ENCODE peak calls at places on chromosomes 13 and 19, in nine cellular contexts. N is fibroblast of villous mesenchyme; R is OCI-LY7; E is AG04450; P is SK-N-SH; K is naive thymus-derived CD4-positive, alpha-beta T cell; U is neuronal stem cell; O is PC-3; I is GM23248. Y is an unnamed sample.

GRCh38 chr19:19385900-19386339 is 19.6 kb upstream of the GATAD2A start:
- DNase-seq in N (peak; percentile 58), R (peak; percentile 77), E (no peak), P (no peak), K (no peak), U (no peak), O (no peak), I (no peak), Y (no peak)

GRCh38 chr13:28585557-28585956 is 73.4 kb upstream of the POMP start:
- DNase-seq in N (peak; percentile 62), R (no peak), E (no peak), P (no peak), K (no peak), U (no peak), O (no peak), I (no peak), Y (no peak)

GRCh38 chr19:7869910-7870511 is 4.2 kb downstream of the PRR36 start:
- DNase-seq in N (peak; percentile 54), R (peak; percentile 89), E (no peak), P (peak; percentile 71), K (peak; percentile 60), U (peak; percentile 81), O (peak; percentile 87), I (peak; percentile 37), Y (peak; percentile 21)

GRCh38 chr13:108929532-108929931 is 300.1 kb downstream of the MYO16 start:
- DNase-seq in N (no peak), R (no peak), E (no peak), P (no peak), K (no peak), U (no peak), O (peak; percentile 30), I (peak; percentile 33), Y (peak; percentile 62)

GRCh38 chr13:32150794-32151193 is 119.2 kb downstream of the FRY start:
- DNase-seq in N (peak; percentile 53), R (no peak), E (no peak), P (no peak), K (no peak), U (no peak), O (no peak), I (peak; percentile 71), Y (peak; percentile 89)

GRCh38 chr19:15144046-15144646 is 36.9 kb downstream of the SYDE1 start:
- DNase-seq in N (no peak), R (no peak), E (no peak), P (no peak), K (no peak), U (no peak), O (no peak), I (peak; percentile 26), Y (peak; percentile 32)

GRCh38 chr19:43798546-43799409 is 3.5 kb downstream of the LYPD5 start:
- DNase-seq in N (peak; percentile 9), R (no peak), E (no peak), P (peak; percentile 65), K (no peak), U (no peak), O (peak; percentile 76), I (peak; percentile 63), Y (no peak)

GRCh38 chr13:97275265-97275664 is 53.1 kb downstream of the MBNL2 start:
- DNase-seq in N (peak; percentile 89), R (no peak), E (no peak), P (no peak), K (no peak), U (no peak), O (peak; percentile 75), I (peak; percentile 92), Y (peak; percentile 93)

GRCh38 chr19:15014579-15014978 is 34.7 kb upstream of the CASP14 start:
- DNase-seq in N (no peak), R (no peak), E (no peak), P (no peak), K (no peak), U (no peak), O (no peak), I (no peak), Y (no peak)

GRCh38 chr19:13007292-13008045 is 12.2 kb downstream of the NFIX start:
- DNase-seq in N (no peak), R (no peak), E (no peak), P (peak; percentile 42), K (no peak), U (no peak), O (no peak), I (peak; percentile 37), Y (no peak)

GRCh38 chr19:3140667-3141038 is 4.8 kb downstream of the GNA15 start:
- DNase-seq in N (no peak), R (no peak), E (no peak), P (no peak), K (no peak), U (no peak), O (no peak), I (no peak), Y (no peak)

GRCh38 chr19:3142938-3143337 is 7.1 kb downstream of the GNA15 start:
- DNase-seq in N (no peak), R (no peak), E (no peak), P (no peak), K (no peak), U (no peak), O (no peak), I (peak; percentile 34), Y (no peak)

GRCh38 chr19:3138268-3138667 is 2.4 kb downstream of the GNA15 start:
- DNase-seq in N (no peak), R (no peak), E (no peak), P (no peak), K (no peak), U (no peak), O (no peak), I (no peak), Y (no peak)

GRCh38 chr19:3145909-3146676 is 10.3 kb downstream of the GNA15 start:
- DNase-seq in N (no peak), R (no peak), E (no peak), P (no peak), K (no peak), U (no peak), O (no peak), I (no peak), Y (no peak)

GRCh38 chr19:3142292-3142670 is 6.4 kb downstream of the GNA15 start:
- DNase-seq in N (peak; percentile 62), R (no peak), E (peak; percentile 42), P (no peak), K (no peak), U (no peak), O (peak; percentile 81), I (peak; percentile 98), Y (peak; percentile 96)
- H3K4me3 ChIP-seq in N (no peak overlapping the region), R (no peak overlapping the region), E (no peak overlapping the region), P (no peak overlapping the region), K (no peak overlapping the region), U (no peak overlapping the region), O (peak overlapping the region; percentile 48), I (peak overlapping the region; percentile 41), Y (no peak overlapping the region)

GRCh38 chr19:5308471-5309437 is 31.9 kb downstream of the PTPRS start:
- DNase-seq in N (peak; percentile 40), R (peak; percentile 26), E (peak; percentile 86), P (peak; percentile 89), K (no peak), U (no peak), O (no peak), I (peak; percentile 68), Y (peak; percentile 91)
- H3K4me3 ChIP-seq in N (no peak overlapping the region), R (no peak overlapping the region), E (peak overlapping the region; percentile 41), P (peak overlapping the region; percentile 27), K (no peak overlapping the region), U (no peak overlapping the region), O (no peak overlapping the region), I (peak overlapping the region; percentile 44), Y (peak overlapping the region; percentile 22)

GRCh38 chr13:50894042-50894441 is 15.5 kb upstream of the RNASEH2B start:
- DNase-seq in N (no peak), R (peak; percentile 51), E (no peak), P (no peak), K (no peak), U (no peak), O (no peak), I (no peak), Y (no peak)

GRCh38 chr13:50894504-50894903 is 15.1 kb upstream of the RNASEH2B start:
- DNase-seq in N (no peak), R (no peak), E (no peak), P (no peak), K (no peak), U (no peak), O (no peak), I (no peak), Y (no peak)

GRCh38 chr13:50893211-50893852 is 16.3 kb upstream of the RNASEH2B start:
- DNase-seq in N (peak; percentile 36), R (peak; percentile 93), E (no peak), P (peak; percentile 59), K (peak; percentile 55), U (no peak), O (no peak), I (peak; percentile 45), Y (peak; percentile 38)

GRCh38 chr13:50891206-50891605 is 18.4 kb upstream of the RNASEH2B start:
- DNase-seq in N (no peak), R (peak; percentile 59), E (no peak), P (no peak), K (no peak), U (no peak), O (no peak), I (no peak), Y (no peak)

GRCh38 chr13:50892162-50892944 is 17.2 kb upstream of the RNASEH2B start:
- DNase-seq in N (no peak), R (peak; percentile 94), E (no peak), P (no peak), K (peak; percentile 29), U (no peak), O (no peak), I (no peak), Y (no peak)
- H3K4me3 ChIP-seq in N (no peak overlapping the region), R (peak overlapping the region; percentile 56), E (no peak overlapping the region), P (no peak overlapping the region), K (peak overlapping the region; percentile 9), U (no peak overlapping the region), O (no peak overlapping the region), I (no peak overlapping the region), Y (no peak overlapping the region)

GRCh38 chr19:40802300-40803169 is 3.5 kb downstream of the EGLN2 start:
- DNase-seq in N (no peak), R (peak; percentile 35), E (no peak), P (peak; percentile 67), K (no peak), U (no peak), O (no peak), I (peak; percentile 35), Y (no peak)

GRCh38 chr19:40801449-40802299 is 2.7 kb downstream of the EGLN2 start:
- DNase-seq in N (no peak), R (no peak), E (no peak), P (no peak), K (no peak), U (no peak), O (no peak), I (peak; percentile 48), Y (no peak)

GRCh38 chr19:40799558-40800338 is 757 bp downstream of the EGLN2 start:
- DNase-seq in N (peak; percentile 42), R (peak; percentile 64), E (no peak), P (peak; percentile 69), K (no peak), U (no peak), O (no peak), I (peak; percentile 62), Y (no peak)

GRCh38 chr19:40800339-40800996 is 1.5 kb downstream of the EGLN2 start:
- DNase-seq in N (no peak), R (no peak), E (no peak), P (no peak), K (no peak), U (no peak), O (no peak), I (no peak), Y (no peak)

DNA sequence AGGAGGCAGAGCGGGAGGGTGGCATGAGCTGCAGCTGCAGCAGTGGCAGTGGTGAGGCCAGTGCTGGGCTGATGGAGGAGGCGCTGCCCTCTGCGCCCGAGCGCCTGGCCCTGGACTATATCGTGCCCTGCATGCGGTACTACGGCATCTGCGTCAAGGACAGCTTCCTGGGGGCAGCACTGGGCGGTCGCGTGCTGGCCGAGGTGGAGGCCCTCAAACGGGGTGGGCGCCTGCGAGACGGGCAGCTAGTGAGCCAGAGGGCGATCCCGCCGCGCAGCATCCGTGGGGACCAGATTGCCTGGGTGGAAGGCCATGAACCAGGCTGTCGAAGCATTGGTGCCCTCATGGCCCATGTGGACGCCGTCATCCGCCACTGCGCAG is 2.0 kb downstream of the EGLN2 start:
- DNase-seq in N (no peak), R (no peak), E (no peak), P (no peak), K (no peak), U (no peak), O (no peak), I (no peak), Y (no peak)
- H3K4me3 ChIP-seq in N (peak overlapping the region; percentile 90), R (peak overlapping the region; percentile 99), E (peak overlapping the region; percentile 82), P (peak overlapping the region; percentile 71), K (peak overlapping the region; percentile 73), U (peak overlapping the region; percentile 91), O (no peak overlapping the region), I (peak overlapping the region; percentile 92), Y (peak overlapping the region; percentile 1)

Y was measured in fibroblast of mammary gland.